ENCODE peak calls at places on chromosome 10, in four cellular contexts. C is OCI-LY7, V is GM23248, P is SK-N-SH. K is an unnamed sample. For H3K4me1, the result is how much of the 10 kb centered on the place peaks cover.

GRCh38 chr10:83166344-83166743 is 973.0 kb upstream of the GHITM start:
- DNase-seq in C (no peak), V (no peak), P (peak), K (no peak)

GRCh38 chr10:62618576-62619408 is 185.7 kb upstream of the ADO start:
- DNase-seq in C (peak), V (peak), P (no peak), K (no peak)

GRCh38 chr10:122258136-122259074 is 12.7 kb upstream of the BTBD16 start:
- DNase-seq in C (no peak), V (peak), P (no peak), K (no peak)

GRCh38 chr10:70931168-70931805 is 42.9 kb upstream of the PCBD1 start:
- DNase-seq in C (no peak), V (peak), P (no peak), K (no peak)

GRCh38 chr10:65314253-65314652 is 1611.6 kb upstream of the LRRTM3 start:
- DNase-seq in C (no peak), V (no peak), P (no peak), K (no peak)

GRCh38 chr10:61635946-61636345 is 26.8 kb upstream of the CABCOCO1 start:
- DNase-seq in C (no peak), V (peak), P (no peak), K (no peak)

GRCh38 chr10:22017283-22018020 is 13.9 kb upstream of the DNAJC1 start:
- DNase-seq in C (no peak), V (no peak), P (no peak), K (no peak)

GRCh38 chr10:14244147-14244546 is 86.6 kb downstream of the FRMD4A start:
- DNase-seq in C (no peak), V (no peak), P (no peak), K (no peak)

GRCh38 chr10:24849537-24850299 is 102.7 kb downstream of the PRTFDC1 start:
- DNase-seq in C (no peak), V (no peak), P (no peak), K (no peak)

GRCh38 chr10:80786322-80786721 is 248.6 kb downstream of the SH2D4B start:
- DNase-seq in C (no peak), V (no peak), P (no peak), K (no peak)

GRCh38 chr10:12644380-12645144 is 295.2 kb downstream of the CAMK1D start:
- DNase-seq in C (no peak), V (no peak), P (no peak), K (no peak)

GRCh38 chr10:120521880-120522279 is 64.9 kb downstream of the PLPP4 start:
- DNase-seq in C (no peak), V (no peak), P (no peak), K (no peak)

GRCh38 chr10:67978749-67979148 is 94.3 kb downstream of the SIRT1 start:
- DNase-seq in C (no peak), V (peak), P (no peak), K (no peak)

GRCh38 chr10:824497-824896 is 107.0 kb downstream of the LARP4B start:
- DNase-seq in C (no peak), V (no peak), P (no peak), K (no peak)

GRCh38 chr10:13839430-13839986 is 252.7 kb downstream of the PRPF18 start:
- DNase-seq in C (no peak), V (peak), P (no peak), K (no peak)

GRCh38 chr10:62384057-62384446 is 9.9 kb downstream of the ZNF365 start:
- DNase-seq in C (no peak), V (peak), P (no peak), K (peak)

GRCh38 chr10:45429790-45430189 is 55.8 kb downstream of the ALOX5 start:
- DNase-seq in C (no peak), V (no peak), P (no peak), K (no peak)

GRCh38 chr10:100009283-100009792 is 409 bp downstream of the DNMBP start:
- DNase-seq in C (no peak), V (peak), P (no peak), K (no peak)

GRCh38 chr10:50545846-50546245 is 77.9 kb downstream of the SGMS1 start:
- DNase-seq in C (no peak), V (no peak), P (no peak), K (no peak)

GRCh38 chr10:16470747-16471146 is 33.9 kb downstream of the PTER start:
- DNase-seq in C (no peak), V (no peak), P (no peak), K (no peak)

GRCh38 chr10:75959209-75959608 is 527.8 kb downstream of the LRMDA start:
- DNase-seq in C (no peak), V (peak), P (no peak), K (no peak)

GRCh38 chr10:69573056-69573806 is at the start of gene NEUROG3:
- DNase-seq in C (peak), V (no peak), P (peak), K (no peak)
- H3K4me3 ChIP-seq in C (no peak), V (no peak), P (no peak), K (no peak)

GRCh38 chr10:3093996-3094395 is 26.6 kb downstream of the PFKP start:
- DNase-seq in C (no peak), V (no peak), P (no peak), K (no peak)
- H3K27ac ChIP-seq in C (no peak), V (peak), P (peak), K (no peak)

GRCh38 chr10:103643381-103643780 is 149.9 kb downstream of the NEURL1 start:
- DNase-seq in C (no peak), V (no peak), P (no peak), K (no peak)
- H3K4me1 ChIP-seq in C (under half), V (half or more), P (under half), K (under half)

DNA sequence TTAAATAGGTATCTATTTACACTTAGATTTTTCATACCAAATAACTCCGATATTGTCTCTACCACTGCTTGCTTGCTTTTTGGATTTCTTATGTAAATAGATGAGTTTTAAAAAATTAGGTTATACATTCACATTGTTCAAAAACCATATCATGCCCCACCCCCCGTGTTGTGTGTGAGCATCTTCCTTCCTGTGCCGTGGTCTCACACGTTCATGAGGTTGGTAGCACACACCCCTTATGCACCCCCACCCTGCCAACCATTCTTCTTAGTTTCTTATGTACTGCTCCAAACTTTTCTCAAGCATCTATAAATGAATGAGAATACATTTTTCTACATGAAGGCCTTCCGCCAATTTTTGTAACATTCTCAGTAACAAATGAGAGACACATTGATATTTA is 115.6 kb downstream of the FANK1 start:
- DNase-seq in C (no peak), V (no peak), P (no peak), K (peak)
- H3K4me3 ChIP-seq in C (no peak), V (no peak), P (no peak), K (peak)

GRCh38 chr10:133378251-133379096 is 588 bp upstream of the PAOX start:
- DNase-seq in C (peak), V (peak), P (peak), K (peak)
- H3K27ac ChIP-seq in C (no peak), V (no peak), P (peak), K (peak)

GRCh38 chr10:72742077-72742476 is 50.1 kb downstream of the MCU start:
- DNase-seq in C (no peak), V (no peak), P (no peak), K (no peak)

GRCh38 chr10:72738476-72738875 is 46.5 kb downstream of the MCU start:
- DNase-seq in C (no peak), V (no peak), P (no peak), K (no peak)

GRCh38 chr10:72742797-72743196 is 50.9 kb downstream of the MCU start:
- DNase-seq in C (no peak), V (no peak), P (no peak), K (no peak)

GRCh38 chr10:72736881-72737280 is 44.9 kb downstream of the MCU start:
- DNase-seq in C (no peak), V (no peak), P (no peak), K (no peak)

DNA sequence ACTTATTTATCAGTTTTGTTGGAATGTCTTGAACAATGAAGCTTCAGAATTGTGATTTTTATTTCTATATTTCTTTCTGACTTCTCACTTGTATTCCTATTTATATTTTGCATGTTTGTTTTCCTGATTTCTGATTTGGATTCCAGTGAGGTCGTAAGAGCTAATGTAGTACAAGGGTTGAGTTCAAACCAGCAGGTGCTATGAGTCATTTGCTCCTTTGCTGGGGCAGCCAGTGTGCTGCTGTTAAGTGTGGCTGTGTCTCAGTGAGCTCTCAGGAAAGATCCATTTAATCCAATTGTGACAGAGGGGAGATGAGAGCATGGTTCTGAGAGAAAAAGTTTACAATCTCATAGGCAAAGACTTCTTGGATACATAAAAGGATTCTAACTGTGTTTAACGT is 48.6 kb downstream of the MCU start:
- DNase-seq in C (no peak), V (peak), P (no peak), K (no peak)
- H3K4me1 ChIP-seq in C (under half), V (under half), P (under half), K (under half)

K was measured in CD4-positive, CD25-positive, alpha-beta regulatory T cell.